ENCODE peak calls at places on chromosomes 5 and 9, in six cellular contexts. Y is progenitor cell of endocrine pancreas, H is neural progenitor cell, T is fibroblast of pulmonary artery, N is omental fat pad, R is stomach. W is an unnamed sample.

GRCh38 chr5:60143912-60144311 is 250.4 kb upstream of the PDE4D start:
- DNase-seq in Y (no peak), H (peak), T (no peak), N (no peak), R (no peak), W (no peak)

GRCh38 chr5:80248378-80248777 is 7.5 kb downstream of the SERINC5 start:
- DNase-seq in Y (no peak), H (no peak), T (no peak), N (no peak), R (no peak), W (no peak)

GRCh38 chr5:168649306-168649705 is 70.1 kb upstream of the PANK3 start:
- DNase-seq in Y (no peak), H (no peak), T (no peak), N (no peak), R (no peak), W (no peak)

GRCh38 chr5:90994796-90995195 is 388.3 kb downstream of the ARRDC3 start:
- DNase-seq in Y (no peak), H (no peak), T (no peak), N (no peak), R (no peak), W (no peak)

GRCh38 chr5:36442352-36442751 is 140.7 kb upstream of the RANBP3L start:
- DNase-seq in Y (no peak), H (no peak), T (no peak), N (no peak), R (peak), W (no peak)

GRCh38 chr9:128636024-128636390 is 20.6 kb downstream of the DYNC2I2 start:
- DNase-seq in Y (no peak), H (peak), T (no peak), N (no peak), R (peak), W (no peak)

GRCh38 chr5:141795421-141795820 is 82.8 kb downstream of the PCDH1 start:
- DNase-seq in Y (no peak), H (peak), T (no peak), N (no peak), R (no peak), W (no peak)

GRCh38 chr5:178069909-178070308 is 43.4 kb upstream of the N4BP3 start:
- DNase-seq in Y (no peak), H (peak), T (peak), N (no peak), R (no peak), W (no peak)

GRCh38 chr5:37111426-37112382 is 137.5 kb downstream of the CPLANE1 start:
- DNase-seq in Y (no peak), H (no peak), T (no peak), N (no peak), R (no peak), W (peak)

GRCh38 chr5:139974661-139975060 is 68.4 kb downstream of the NRG2 start:
- DNase-seq in Y (no peak), H (peak), T (no peak), N (no peak), R (no peak), W (no peak)

GRCh38 chr9:86868611-86869010 is 78.7 kb downstream of the GAS1 start:
- DNase-seq in Y (no peak), H (no peak), T (no peak), N (no peak), R (no peak), W (no peak)

GRCh38 chr9:14455243-14455642 is 141.3 kb upstream of the NFIB start:
- DNase-seq in Y (no peak), H (no peak), T (no peak), N (no peak), R (no peak), W (no peak)

GRCh38 chr9:120902824-120903608 is 23.6 kb downstream of the TRAF1 start:
- DNase-seq in Y (no peak), H (no peak), T (no peak), N (no peak), R (no peak), W (no peak)

DNA sequence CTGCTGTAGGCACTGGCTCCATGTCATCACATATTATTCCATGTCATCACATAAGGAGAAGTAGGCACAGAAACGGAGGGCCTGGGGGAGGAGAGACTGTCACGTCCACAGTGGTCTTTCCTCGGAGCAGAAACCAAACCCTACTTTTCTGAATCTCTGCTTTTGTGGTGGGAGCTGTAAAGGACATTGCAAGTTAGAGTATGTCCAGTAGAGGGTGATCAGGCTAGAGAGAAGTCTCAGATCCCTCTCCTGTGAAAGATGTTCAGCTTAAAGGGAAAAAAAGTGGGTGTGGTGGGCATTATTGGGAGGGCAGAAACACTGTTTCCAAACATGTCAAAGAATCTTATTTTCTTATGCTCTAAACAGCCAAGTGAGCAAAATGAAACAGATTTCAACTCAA is 19.4 kb upstream of the FBP2 start:
- DNase-seq in Y (no peak), H (no peak), T (no peak), N (no peak), R (no peak), W (no peak)
- TF ChIP-seq CTCF in Y (no peak), H (peak), T (no peak), N (no peak), R (no peak), W (no peak)

GRCh38 chr5:103373576-103374472 is 115.3 kb downstream of the MACIR start:
- DNase-seq in Y (no peak), H (no peak), T (no peak), N (no peak), R (peak), W (no peak)

GRCh38 chr5:103371046-103371603 is 112.6 kb downstream of the MACIR start:
- DNase-seq in Y (no peak), H (no peak), T (no peak), N (no peak), R (peak), W (no peak)

GRCh38 chr5:103374473-103374963 is 116.0 kb downstream of the MACIR start:
- DNase-seq in Y (no peak), H (no peak), T (no peak), N (no peak), R (no peak), W (no peak)

GRCh38 chr5:103375863-103376591 is 117.5 kb downstream of the MACIR start:
- DNase-seq in Y (no peak), H (no peak), T (no peak), N (no peak), R (no peak), W (no peak)

DNA sequence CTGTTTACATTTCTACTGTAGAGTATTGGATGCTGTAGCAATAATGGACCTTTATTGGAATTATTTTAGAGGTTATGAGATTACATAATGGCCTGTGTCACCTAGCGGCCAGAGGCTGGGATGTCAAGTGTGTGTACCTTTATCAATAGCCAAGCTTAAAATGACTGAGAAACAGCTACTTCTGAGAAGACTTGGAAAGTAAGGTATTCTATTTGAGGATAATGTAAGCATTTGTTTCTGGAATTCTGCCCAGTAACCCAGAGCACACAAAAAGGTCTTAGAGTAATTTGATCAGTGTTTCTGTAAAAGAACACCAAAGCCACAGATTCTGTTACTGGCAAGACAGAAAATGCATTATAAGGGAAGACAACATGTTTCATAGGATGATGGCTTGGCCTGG is 116.8 kb downstream of the MACIR start:
- DNase-seq in Y (no peak), H (no peak), T (peak), N (no peak), R (no peak), W (no peak)
- TF ChIP-seq CTCF in Y (peak), H (no peak), T (peak), N (no peak), R (no peak), W (no peak)

GRCh38 chr5:132296412-132297001 is 2.3 kb downstream of the SLC22A4 start:
- DNase-seq in Y (no peak), H (no peak), T (peak), N (no peak), R (no peak), W (no peak)

GRCh38 chr5:132293066-132293991 is 865 bp upstream of the SLC22A4 start:
- DNase-seq in Y (peak), H (peak), T (peak), N (peak), R (peak), W (peak)

GRCh38 chr5:132294728-132295504 is 722 bp downstream of the SLC22A4 start:
- DNase-seq in Y (peak), H (peak), T (peak), N (peak), R (peak), W (no peak)

GRCh38 chr5:132295505-132296411 is 1.6 kb downstream of the SLC22A4 start:
- DNase-seq in Y (no peak), H (no peak), T (no peak), N (no peak), R (no peak), W (no peak)

DNA sequence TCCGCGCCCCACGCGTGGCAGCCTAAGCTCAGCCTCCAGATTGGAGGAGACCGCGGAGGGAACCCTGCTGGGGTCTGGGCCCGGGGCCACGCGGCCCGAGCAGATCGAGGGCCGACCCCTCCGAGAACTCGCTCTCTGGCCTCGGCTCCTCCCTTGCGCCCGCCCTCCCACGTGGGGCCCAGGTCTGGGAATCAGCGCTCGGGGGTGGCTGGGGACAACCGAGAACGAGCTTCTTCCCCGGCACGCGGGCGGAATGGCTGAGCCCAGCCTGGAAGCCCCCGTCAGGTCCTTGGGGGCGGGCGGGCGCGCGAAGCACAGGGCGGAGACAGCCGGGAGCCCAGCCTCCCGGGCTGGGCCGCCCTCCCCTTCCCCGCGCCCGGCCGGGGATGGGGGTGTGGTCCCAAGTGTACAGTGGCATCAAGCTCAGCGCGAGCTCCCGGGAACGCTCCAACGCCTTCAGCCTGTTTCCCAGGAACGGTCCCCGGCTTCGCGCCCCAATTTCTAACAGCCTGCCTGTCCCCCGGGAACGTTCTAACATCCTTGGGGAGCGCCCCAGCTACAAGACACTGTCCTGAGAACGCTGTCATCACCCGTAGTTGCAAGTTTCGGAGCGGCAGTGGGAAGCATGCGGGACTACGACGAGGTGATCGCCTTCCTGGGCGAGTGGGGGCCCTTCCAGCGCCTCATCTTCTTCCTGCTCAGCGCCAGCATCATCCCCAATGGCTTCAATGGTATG is at the start of gene SLC22A4:
- DNase-seq in Y (peak), H (peak), T (peak), N (peak), R (peak), W (peak)
- TF ChIP-seq CTCF in Y (no peak), H (no peak), T (no peak), N (no peak), R (no peak), W (no peak)

GRCh38 chr5:86631165-86631564 is 13.4 kb downstream of the COX7C start:
- DNase-seq in Y (no peak), H (no peak), T (no peak), N (no peak), R (no peak), W (no peak)
- TF ChIP-seq CTCF in Y (no peak), H (no peak), T (no peak), N (no peak), R (no peak), W (no peak)

GRCh38 chr9:5321058-5321457 is 16.5 kb upstream of the RLN2 start:
- DNase-seq in Y (no peak), H (no peak), T (peak), N (no peak), R (no peak), W (peak)
- TF ChIP-seq CTCF in Y (no peak), H (no peak), T (peak), N (no peak), R (no peak), W (peak)